ENCODE peak calls at places on chromosomes 7 and 10, in ten cellular contexts. U is T follicular helper cell; L is IMR-90; X is HS-5; K is heart left ventricle; B is NCI-H2081; Z is activated CD8-positive, alpha-beta T cell treated with anti-CD3 and anti-CD28 coated beads, Interleukin-2, amount 10 ng/mL, durations not matched to agents 7 days and 5 days; M is fibroblast of mammary gland; W is kidney epithelial cell; N is retinal pigment epithelial cell. S is an unnamed sample.
A peak's percentile ranks its signal among the peaks of the same experiment; 100 is the strongest.

GRCh38 chr10:91587710-91588638 is 44.9 kb downstream of the PPP1R3C start:
- DNase-seq in U (no peak), L (peak; percentile 83), X (no peak), K (no peak), B (no peak), Z (no peak), M (peak; percentile 93), W (no peak), N (peak; percentile 14), S (no peak)

GRCh38 chr7:120052884-120053382 is 220.0 kb upstream of the KCND2 start:
- DNase-seq in U (no peak), L (peak; percentile 99), X (peak; percentile 80), K (no peak), B (no peak), Z (no peak), M (peak; percentile 99), W (peak; percentile 94), N (no peak), S (peak; percentile 33)

GRCh38 chr7:756928-757560 is 30.0 kb upstream of the PRKAR1B start:
- DNase-seq in U (no peak), L (no peak), X (no peak), K (peak; percentile 54), B (no peak), Z (no peak), M (no peak), W (no peak), N (no peak), S (no peak)

GRCh38 chr10:18008989-18009388 is 57.3 kb downstream of the SLC39A12 start:
- DNase-seq in U (no peak), L (no peak), X (no peak), K (no peak), B (no peak), Z (no peak), M (peak; percentile 47), W (no peak), N (no peak), S (no peak)

GRCh38 chr7:64875658-64876406 is 27.2 kb upstream of the ZNF273 start:
- DNase-seq in U (no peak), L (no peak), X (no peak), K (no peak), B (no peak), Z (peak; percentile 18), M (no peak), W (no peak), N (no peak), S (no peak)

GRCh38 chr7:106369816-106370215 is 85.0 kb upstream of the NAMPT start:
- DNase-seq in U (no peak), L (no peak), X (no peak), K (no peak), B (no peak), Z (no peak), M (peak; percentile 53), W (no peak), N (no peak), S (no peak)

GRCh38 chr7:110142939-110143526 is 947.9 kb upstream of the LRRN3 start:
- DNase-seq in U (no peak), L (no peak), X (no peak), K (no peak), B (no peak), Z (no peak), M (no peak), W (no peak), N (no peak), S (no peak)

GRCh38 chr7:148303295-148304013 is 287.1 kb upstream of the C7orf33 start:
- DNase-seq in U (no peak), L (no peak), X (no peak), K (peak; percentile 77), B (no peak), Z (no peak), M (peak; percentile 93), W (peak; percentile 32), N (no peak), S (peak; percentile 12)

GRCh38 chr10:30915141-30915540 is 116.5 kb downstream of the ZNF438 start:
- DNase-seq in U (no peak), L (peak; percentile 65), X (no peak), K (no peak), B (no peak), Z (no peak), M (peak; percentile 40), W (no peak), N (no peak), S (no peak)

GRCh38 chr10:72069751-72070501 is 18.4 kb downstream of the SPOCK2 start:
- DNase-seq in U (no peak), L (no peak), X (no peak), K (no peak), B (peak; percentile 38), Z (no peak), M (no peak), W (no peak), N (no peak), S (no peak)

GRCh38 chr7:27283558-27283957 is 41.0 kb downstream of the EVX1 start:
- DNase-seq in U (no peak), L (no peak), X (no peak), K (no peak), B (no peak), Z (no peak), M (no peak), W (no peak), N (no peak), S (no peak)

GRCh38 chr10:129055966-129056365 is 411.1 kb upstream of the MGMT start:
- DNase-seq in U (no peak), L (no peak), X (no peak), K (no peak), B (no peak), Z (no peak), M (no peak), W (no peak), N (no peak), S (no peak)

S was measured in AG04449.